ENCODE peak calls at places on chromosomes 6 and 20, in four cellular contexts. I is right cardiac atrium, D is mesendoderm, U is GM10248. W is an unnamed sample.

GRCh38 chr6:33857301-33858052 is 53.7 kb upstream of the MLN start:
- DNase-seq in I (no peak), D (no peak), U (no peak), W (no peak)

GRCh38 chr6:4581468-4582420 is 194.5 kb upstream of the CDYL start:
- DNase-seq in I (no peak), D (peak), U (no peak), W (no peak)

GRCh38 chr20:37298190-37298939 is 8.9 kb downstream of the MANBAL start:
- DNase-seq in I (no peak), D (no peak), U (no peak), W (no peak)

GRCh38 chr6:158021376-158021775 is 39.7 kb downstream of the SYNJ2 start:
- DNase-seq in I (no peak), D (no peak), U (no peak), W (no peak)

GRCh38 chr6:52077961-52078613 is 9.3 kb downstream of the PKHD1 start:
- DNase-seq in I (no peak), D (peak), U (no peak), W (no peak)

GRCh38 chr6:34383171-34383631 is 9.3 kb downstream of the NUDT3 start:
- DNase-seq in I (no peak), D (no peak), U (no peak), W (no peak)

GRCh38 chr6:4511626-4512010 is 264.6 kb upstream of the CDYL start:
- DNase-seq in I (no peak), D (no peak), U (no peak), W (no peak)

GRCh38 chr6:14511192-14511591 is 393.6 kb downstream of the CD83 start:
- DNase-seq in I (no peak), D (no peak), U (no peak), W (no peak)

GRCh38 chr20:62893700-62894099 is 32.1 kb upstream of the TCFL5 start:
- DNase-seq in I (no peak), D (no peak), U (no peak), W (no peak)

GRCh38 chr6:107185570-107185969 is 70.3 kb upstream of the BEND3 start:
- DNase-seq in I (no peak), D (peak), U (no peak), W (no peak)

W was measured in RPMI8226.